ENCODE peak calls at places on chromosome 5, in five cellular contexts. F is aorta, T is left ventricle myocardium superior, R is RCC 7860, B is cerebellar cortex. X is an unnamed sample.

GRCh38 chr5:72159501-72159911 is 52.2 kb downstream of the MAP1B start:
- DNase-seq in B (no peak), F (no peak), R (no peak), T (no peak), X (no peak)

GRCh38 chr5:159780246-159780645 is 136.0 kb upstream of the ADRA1B start:
- DNase-seq in B (no peak), R (no peak), T (no peak), F (no peak), X (no peak)

GRCh38 chr5:45695011-45695667 is 1.0 kb downstream of the HCN1 start:
- DNase-seq in F (no peak), B (peak), R (no peak), T (no peak), X (no peak)

GRCh38 chr5:179222246-179223017 is 122.8 kb downstream of the ADAMTS2 start:
- DNase-seq in R (no peak), T (no peak), B (no peak), F (no peak), X (peak)

GRCh38 chr5:135456238-135457099 is 4.3 kb upstream of the TIFAB start:
- DNase-seq in F (peak), B (no peak), T (no peak), R (peak), X (no peak)

GRCh38 chr5:176734756-176735342 is 75.5 kb upstream of the UNC5A start:
- DNase-seq in B (no peak), R (no peak), F (peak), T (no peak), X (peak)

GRCh38 chr5:118405650-118406061 is 582.7 kb downstream of the DTWD2 start:
- DNase-seq in R (no peak), B (no peak), T (peak), F (no peak), X (no peak)

GRCh38 chr5:172692981-172693380 is 51.9 kb downstream of the NEURL1B start:
- DNase-seq in T (peak), R (no peak), F (peak), B (no peak), X (no peak)

GRCh38 chr5:177003649-177004048 is 2.9 kb downstream of the UIMC1 start:
- DNase-seq in F (no peak), R (no peak), B (no peak), T (no peak), X (peak)

GRCh38 chr5:142323480-142324376 is 1.1 kb downstream of the SPRY4 start:
- DNase-seq in R (no peak), B (no peak), T (peak), F (peak), X (peak)

GRCh38 chr5:129963359-129963758 is 59.1 kb downstream of the CHSY3 start:
- DNase-seq in R (peak), B (no peak), F (no peak), T (no peak), X (no peak)

GRCh38 chr5:135582099-135582781 is 3.4 kb upstream of the CXCL14 start:
- DNase-seq in F (no peak), R (no peak), B (no peak), T (no peak), X (no peak)

GRCh38 chr5:123937230-123937629 is 425.3 kb downstream of the CSNK1G3 start:
- DNase-seq in B (peak), T (no peak), F (no peak), R (peak), X (no peak)

GRCh38 chr5:151695464-151695863 is 8.7 kb upstream of the SPARC start:
- DNase-seq in R (no peak), B (no peak), T (no peak), F (no peak), X (no peak)

GRCh38 chr5:54363669-54364068 is 53.3 kb upstream of the ARL15 start:
- DNase-seq in F (no peak), B (no peak), T (no peak), R (no peak), X (no peak)

GRCh38 chr5:18375637-18376036 is 741.4 kb downstream of the TAF11L14 start:
- DNase-seq in B (peak), T (no peak), R (no peak), F (no peak), X (no peak)

GRCh38 chr5:137462816-137463520 is 36.2 kb downstream of the SPOCK1 start:
- DNase-seq in B (no peak), F (no peak), T (no peak), R (no peak), X (no peak)

GRCh38 chr5:176628406-176629228 is 1.7 kb downstream of the SNCB start:
- DNase-seq in F (no peak), R (no peak), T (no peak), B (peak), X (no peak)

GRCh38 chr5:163433271-163433670 is 4.1 kb upstream of the CCNG1 start:
- DNase-seq in T (no peak), B (no peak), R (no peak), F (no peak), X (peak)

GRCh38 chr5:157926953-157927352 is 68.0 kb upstream of the CLINT1 start:
- DNase-seq in B (no peak), R (no peak), T (no peak), F (no peak), X (no peak)

GRCh38 chr5:12488161-12488560 is 583.9 kb upstream of the CTNND2 start:
- DNase-seq in B (no peak), T (no peak), R (no peak), F (no peak), X (no peak)

GRCh38 chr5:96657068-96657467 is 5.1 kb upstream of the CAST start:
- DNase-seq in R (peak), B (no peak), T (no peak), F (no peak), X (no peak)

GRCh38 chr5:58407042-58407709 is 52.7 kb downstream of the PLK2 start:
- DNase-seq in T (no peak), F (no peak), B (no peak), R (peak), X (no peak)